ENCODE peak calls at places on chromosomes 5 and 9, in eight cellular contexts. M, A, J, X, H, Y, P and I are unnamed samples.

GRCh38 chr9:109802491-109802890 is 22.5 kb downstream of the PALM2AKAP2 start:
- DNase-seq in M (no peak), A (no peak), J (no peak), X (no peak), H (no peak), Y (no peak), P (no peak), I (no peak)

GRCh38 chr5:135553688-135554462 is 18.1 kb upstream of the NEUROG1 start:
- DNase-seq in M (peak; percentile 75), A (peak; percentile 73), J (peak; percentile 43), X (peak; percentile 26), H (no peak), Y (no peak), P (no peak), I (peak; percentile 78)

GRCh38 chr5:177432143-177432904 is 5.8 kb downstream of the GRK6 start:
- DNase-seq in M (no peak), A (no peak), J (no peak), X (no peak), H (peak; percentile 71), Y (no peak), P (no peak), I (no peak)

GRCh38 chr9:87402537-87402936 is 95.1 kb upstream of the DAPK1 start:
- DNase-seq in M (no peak), A (no peak), J (no peak), X (no peak), H (no peak), Y (no peak), P (no peak), I (no peak)

GRCh38 chr5:112084149-112084548 is 327.2 kb upstream of the NREP start:
- DNase-seq in M (no peak), A (peak; percentile 6), J (no peak), X (no peak), H (no peak), Y (no peak), P (no peak), I (no peak)

GRCh38 chr9:87067426-87067825 is 120.1 kb upstream of the GAS1 start:
- DNase-seq in M (no peak), A (no peak), J (no peak), X (no peak), H (no peak), Y (no peak), P (no peak), I (no peak)

GRCh38 chr9:36056896-36057295 is 20.2 kb downstream of the RECK start:
- DNase-seq in M (no peak), A (no peak), J (no peak), X (no peak), H (no peak), Y (no peak), P (no peak), I (no peak)

GRCh38 chr5:101346906-101347305 is 443.8 kb upstream of the ST8SIA4 start:
- DNase-seq in M (peak; percentile 68), A (no peak), J (no peak), X (no peak), H (no peak), Y (no peak), P (no peak), I (no peak)

GRCh38 chr9:127779136-127779981 is 893 bp upstream of the SH2D3C start:
- DNase-seq in M (no peak), A (no peak), J (no peak), X (no peak), H (no peak), Y (no peak), P (peak; percentile 83), I (no peak)

GRCh38 chr9:98502311-98502975 is 206.3 kb downstream of the GABBR2 start:
- DNase-seq in M (peak; percentile 62), A (peak; percentile 38), J (no peak), X (no peak), H (no peak), Y (no peak), P (no peak), I (no peak)

GRCh38 chr9:133252301-133252776 is 22.7 kb downstream of the ABO start:
- DNase-seq in M (no peak), A (peak; percentile 53), J (peak; percentile 27), X (no peak), H (no peak), Y (peak; percentile 95), P (no peak), I (no peak)

GRCh38 chr9:137396227-137396626 is 26.7 kb downstream of the EXD3 start:
- DNase-seq in M (no peak), A (peak; percentile 58), J (no peak), X (no peak), H (no peak), Y (peak; percentile 52), P (no peak), I (no peak)

GRCh38 chr9:18459958-18460584 is 13.9 kb upstream of the ADAMTSL1 start:
- DNase-seq in M (no peak), A (no peak), J (no peak), X (no peak), H (no peak), Y (no peak), P (no peak), I (no peak)

GRCh38 chr5:82735160-82735789 is 341.9 kb downstream of the TMEM167A start:
- DNase-seq in M (no peak), A (peak; percentile 11), J (peak; percentile 63), X (no peak), H (no peak), Y (no peak), P (no peak), I (no peak)

DNA sequence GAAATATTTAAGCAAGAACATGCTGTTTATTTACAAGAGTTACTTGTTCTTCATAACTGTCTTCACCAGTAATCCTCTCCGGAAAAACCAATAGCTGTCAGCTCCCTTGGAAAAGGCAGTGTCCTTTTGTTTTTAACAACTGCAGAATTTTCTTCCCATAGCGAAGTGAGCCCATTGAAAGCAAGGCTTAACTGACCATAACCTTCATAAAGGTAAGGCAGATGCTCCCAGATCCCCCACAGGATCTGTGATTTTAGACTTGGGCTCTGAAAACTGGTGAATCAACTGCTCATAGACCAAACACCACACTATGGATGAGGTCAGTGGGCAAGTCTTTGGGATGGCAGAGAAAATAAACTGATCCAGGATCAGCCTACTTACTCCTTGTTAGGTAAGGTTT is 155.0 kb downstream of the GLIS3 start:
- DNase-seq in M (no peak), A (no peak), J (no peak), X (no peak), H (no peak), Y (no peak), P (no peak), I (no peak)
- H3K4me3 ChIP-seq in M (no peak overlapping the region), A (no peak overlapping the region), J (no peak overlapping the region), X (no peak overlapping the region), H (no peak overlapping the region), Y (peak overlapping the region; percentile 27), P (no peak overlapping the region), I (no peak overlapping the region)

DNA sequence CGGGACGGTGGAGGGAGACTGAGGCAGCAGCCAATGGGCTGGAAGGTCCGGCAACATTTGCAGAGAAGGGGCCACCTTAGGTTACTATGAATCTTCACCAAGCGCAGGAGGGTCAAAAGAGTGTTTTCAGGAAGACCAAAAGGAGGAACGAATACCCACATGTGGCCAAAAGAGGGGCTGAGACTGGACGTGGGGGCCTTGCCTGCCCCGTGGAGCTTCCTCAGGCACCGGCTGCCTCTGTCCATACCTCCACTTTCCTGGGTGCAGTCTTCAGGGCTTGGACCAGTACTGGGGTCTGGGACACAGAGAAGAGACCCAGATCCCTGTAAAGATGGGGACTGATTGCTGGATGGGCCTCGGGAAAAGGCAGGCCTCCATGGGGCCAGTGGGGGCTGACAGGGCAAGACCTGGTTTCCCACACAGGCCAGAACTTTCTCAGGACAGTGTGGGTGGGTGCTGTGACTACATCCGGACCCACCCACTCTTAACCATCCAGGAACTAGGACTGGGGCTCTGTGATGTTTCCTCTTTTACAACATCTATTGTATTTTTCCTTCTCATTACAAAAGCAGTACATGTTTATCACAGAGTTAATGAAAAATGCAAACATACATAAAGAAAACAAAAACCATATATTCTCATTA is 294.7 kb downstream of the ZSWIM6 start:
- DNase-seq in M (no peak), A (no peak), J (no peak), X (no peak), H (no peak), Y (no peak), P (no peak), I (no peak)
- H3K4me3 ChIP-seq in M (no peak overlapping the region), A (no peak overlapping the region), J (no peak overlapping the region), X (no peak overlapping the region), H (peak overlapping the region; percentile 82), Y (peak overlapping the region; percentile 62), P (no peak overlapping the region), I (no peak overlapping the region)

DNA sequence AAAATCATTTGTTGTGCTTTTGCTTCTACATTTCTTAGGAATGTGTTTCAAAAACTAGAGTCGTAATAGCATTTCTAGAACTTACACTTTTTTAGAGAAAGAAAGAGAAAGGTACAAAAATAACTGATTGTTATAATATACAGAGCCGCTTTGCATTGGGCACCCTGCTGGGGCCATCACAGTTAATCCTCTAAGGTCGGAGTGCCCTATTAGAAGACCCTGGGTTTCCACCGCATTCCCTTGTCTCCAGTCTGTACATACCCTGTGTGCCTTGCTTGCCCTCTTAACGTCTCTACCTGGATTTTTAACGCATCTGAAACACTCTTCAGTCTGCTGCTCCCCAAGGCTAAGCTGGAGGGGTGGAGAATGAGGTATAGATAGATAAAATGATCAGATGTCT is 1.3 kb downstream of the MARVELD2 start:
- DNase-seq in M (peak; percentile 44), A (no peak), J (no peak), X (no peak), H (no peak), Y (no peak), P (no peak), I (no peak)
- H3K4me3 ChIP-seq in M (no peak overlapping the region), A (peak overlapping the region; percentile 77), J (peak overlapping the region; percentile 94), X (peak overlapping the region; percentile 57), H (no peak overlapping the region), Y (peak overlapping the region; percentile 79), P (no peak overlapping the region), I (no peak overlapping the region)

GRCh38 chr9:34123682-34124081 is 2.8 kb downstream of the DCAF12 start:
- DNase-seq in M (no peak), A (no peak), J (no peak), X (no peak), H (peak; percentile 70), Y (no peak), P (peak; percentile 45), I (no peak)
- H3K4me3 ChIP-seq in M (no peak overlapping the region), A (no peak overlapping the region), J (no peak overlapping the region), X (no peak overlapping the region), H (no peak overlapping the region), Y (no peak overlapping the region), P (peak overlapping the region; percentile 86), I (no peak overlapping the region)